ENCODE peak calls at places on chromosomes 7 and 10, in six cellular contexts. Q is cardiac muscle cell; R is GM06990; D is H1; L is adrenal gland; Z is CD4-positive, CD25-positive, alpha-beta regulatory T cell. E is an unnamed sample.

GRCh38 chr10:21527634-21528451 is 2.4 kb upstream of the SKIDA1 start:
- DNase-seq in Q (no peak), R (no peak), D (no peak), L (no peak), Z (no peak), E (no peak)

GRCh38 chr7:22420973-22421635 is 64.2 kb upstream of the RAPGEF5 start:
- DNase-seq in Q (no peak), R (no peak), D (no peak), L (no peak), Z (no peak), E (no peak)

GRCh38 chr7:6508539-6508938 is 42.7 kb downstream of the GRID2IP start:
- DNase-seq in Q (no peak), R (no peak), D (no peak), L (no peak), Z (no peak), E (no peak)

GRCh38 chr10:78853864-78854263 is 214.9 kb upstream of the ZMIZ1 start:
- DNase-seq in Q (no peak), R (no peak), D (no peak), L (no peak), Z (no peak), E (no peak)

GRCh38 chr10:107687702-107688101 is 523.2 kb upstream of the SORCS1 start:
- DNase-seq in Q (no peak), R (no peak), D (no peak), L (no peak), Z (no peak), E (no peak)

GRCh38 chr10:70137927-70138883 is 5.6 kb upstream of the AIFM2 start:
- DNase-seq in Q (no peak), R (no peak), D (peak; percentile 30), L (peak; percentile 41), Z (no peak), E (no peak)

GRCh38 chr7:2856388-2857169 is 12.5 kb upstream of the GNA12 start:
- DNase-seq in Q (peak; percentile 61), R (no peak), D (no peak), L (no peak), Z (no peak), E (no peak)

GRCh38 chr7:43522406-43523156 is 60.3 kb upstream of the STK17A start:
- DNase-seq in Q (no peak), R (no peak), D (no peak), L (no peak), Z (no peak), E (no peak)

GRCh38 chr10:67487906-67488619 is 207.9 kb downstream of the CTNNA3 start:
- DNase-seq in Q (no peak), R (no peak), D (no peak), L (no peak), Z (no peak), E (no peak)

GRCh38 chr10:3873728-3874461 is 88.9 kb upstream of the KLF6 start:
- DNase-seq in Q (no peak), R (peak; percentile 76), D (no peak), L (no peak), Z (peak; percentile 78), E (no peak)

GRCh38 chr10:95250856-95251255 is 39.9 kb downstream of the PDLIM1 start:
- DNase-seq in Q (no peak), R (no peak), D (peak; percentile 32), L (peak; percentile 39), Z (no peak), E (no peak)

GRCh38 chr10:28681345-28681763 is 4.0 kb downstream of the BAMBI start:
- DNase-seq in Q (peak; percentile 54), R (no peak), D (no peak), L (peak; percentile 54), Z (no peak), E (no peak)

GRCh38 chr7:50667789-50668226 is 102.6 kb upstream of the DDC start:
- DNase-seq in Q (no peak), R (no peak), D (no peak), L (peak; percentile 69), Z (no peak), E (no peak)

GRCh38 chr7:157574120-157574519 is 237.3 kb downstream of the DNAJB6 start:
- DNase-seq in Q (no peak), R (no peak), D (no peak), L (no peak), Z (no peak), E (no peak)

GRCh38 chr7:140223515-140224221 is 46.9 kb upstream of the KDM7A start:
- DNase-seq in Q (no peak), R (no peak), D (no peak), L (no peak), Z (peak; percentile 49), E (no peak)

GRCh38 chr10:22712959-22713852 is 1.2 kb downstream of the PIP4K2A start:
- DNase-seq in Q (peak; percentile 34), R (peak; percentile 55), D (no peak), L (no peak), Z (peak; percentile 50), E (no peak)

GRCh38 chr7:84399661-84400060 is 205.1 kb upstream of the SEMA3A start:
- DNase-seq in Q (no peak), R (no peak), D (no peak), L (no peak), Z (no peak), E (no peak)

GRCh38 chr10:98460837-98461499 is 14.2 kb upstream of the HPS1 start:
- DNase-seq in Q (peak; percentile 59), R (no peak), D (no peak), L (peak; percentile 92), Z (no peak), E (peak; percentile 83)

GRCh38 chr10:22681783-22682183 is 32.6 kb downstream of the PIP4K2A start:
- DNase-seq in Q (no peak), R (no peak), D (no peak), L (peak; percentile 67), Z (peak; percentile 78), E (no peak)

GRCh38 chr7:27098493-27099223 is 2.9 kb upstream of the HOXA1 start:
- DNase-seq in Q (peak; percentile 42), R (no peak), D (no peak), L (peak; percentile 87), Z (no peak), E (no peak)

GRCh38 chr7:27099224-27099838 is 3.2 kb downstream of the HOXA2 start:
- DNase-seq in Q (no peak), R (no peak), D (no peak), L (no peak), Z (no peak), E (no peak)

GRCh38 chr7:27096756-27097514 is 1.1 kb upstream of the HOXA1 start:
- DNase-seq in Q (no peak), R (no peak), D (no peak), L (peak; percentile 71), Z (peak; percentile 12), E (no peak)

GRCh38 chr7:27095897-27096755 is at the start of gene HOXA1:
- DNase-seq in Q (peak; percentile 66), R (peak; percentile 85), D (peak; percentile 79), L (peak; percentile 92), Z (peak; percentile 86), E (peak; percentile 90)

DNA sequence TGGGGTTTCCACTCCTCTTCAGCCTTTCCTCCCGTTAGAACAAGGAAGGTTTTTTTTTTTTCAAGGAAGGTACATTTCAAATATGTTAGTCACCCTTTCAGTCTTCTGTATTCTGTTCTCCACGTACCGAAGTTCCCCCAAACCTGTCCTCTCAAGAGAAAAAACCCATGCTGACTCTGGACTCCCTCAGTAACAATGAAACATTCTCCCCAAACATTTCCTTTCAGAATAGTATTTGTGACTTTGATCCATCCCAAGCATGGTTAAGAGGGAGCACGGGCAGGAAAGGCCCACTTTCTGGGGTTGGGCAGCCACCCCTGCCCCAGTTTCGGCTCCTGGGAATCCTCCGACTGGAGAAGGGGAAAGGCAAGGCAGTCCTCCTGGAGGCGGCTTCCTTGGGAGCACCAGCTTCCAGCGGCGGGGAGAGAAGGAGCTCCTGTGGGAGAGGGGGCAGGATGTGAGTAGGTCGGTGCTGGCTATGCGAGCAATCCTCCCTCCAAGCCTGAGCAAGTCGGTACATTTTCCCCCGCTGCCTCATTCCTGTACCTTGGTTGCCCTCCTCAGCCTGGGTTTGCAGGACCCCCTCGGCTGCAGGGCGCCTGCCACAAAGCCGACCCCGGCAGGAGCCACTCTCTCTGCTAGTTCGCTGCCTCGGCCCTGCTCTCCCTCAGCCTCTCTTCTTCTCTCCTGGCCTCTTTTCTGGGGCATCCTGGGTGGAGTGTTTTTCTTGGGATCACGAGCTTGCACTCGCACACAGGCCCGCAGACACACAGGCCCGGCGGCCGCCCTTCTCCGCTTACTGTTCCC is 2.1 kb upstream of the HOXA1 start:
- DNase-seq in Q (no peak), R (no peak), D (peak; percentile 72), L (peak; percentile 58), Z (no peak), E (no peak)
- H3K27me3 ChIP-seq in Q (peaks cover 100% of the 10 kb centered on the region), R (no peaks in the 10 kb centered on the region), D (peaks cover 100% of the 10 kb centered on the region), L (no peaks in the 10 kb centered on the region), Z (peaks cover 14% of the 10 kb centered on the region), E (no peaks in the 10 kb centered on the region)

GRCh38 chr7:149692056-149692455 is 81.3 kb downstream of the ZNF467 start:
- DNase-seq in Q (no peak), R (no peak), D (peak; percentile 40), L (no peak), Z (no peak), E (no peak)
- H3K4me3 ChIP-seq in Q (peak overlapping the region; percentile 22), R (no peak overlapping the region), D (peak overlapping the region; percentile 62), L (no peak overlapping the region), Z (no peak overlapping the region), E (no peak overlapping the region)

GRCh38 chr10:49689882-49690510 is 10.5 kb downstream of the C10orf53 start:
- DNase-seq in Q (no peak), R (no peak), D (peak; percentile 62), L (no peak), Z (no peak), E (no peak)
- H3K27me3 ChIP-seq in Q (peaks cover 82% of the 10 kb centered on the region), R (no peaks in the 10 kb centered on the region), D (peaks cover 69% of the 10 kb centered on the region), L (peaks cover 7% of the 10 kb centered on the region), Z (peaks cover 31% of the 10 kb centered on the region), E (peaks cover 50% of the 10 kb centered on the region)

GRCh38 chr7:1554332-1555045 is 1.5 kb downstream of the TMEM184A start:
- DNase-seq in Q (no peak), R (no peak), D (no peak), L (no peak), Z (no peak), E (no peak)

GRCh38 chr7:1555046-1555812 is 776 bp downstream of the TMEM184A start:
- DNase-seq in Q (peak; percentile 22), R (no peak), D (peak; percentile 60), L (no peak), Z (no peak), E (peak; percentile 43)

GRCh38 chr7:1557771-1558170 is 1.8 kb upstream of the TMEM184A start:
- DNase-seq in Q (no peak), R (peak; percentile 7), D (no peak), L (no peak), Z (no peak), E (no peak)

GRCh38 chr7:1557006-1557405 is 1.0 kb upstream of the TMEM184A start:
- DNase-seq in Q (no peak), R (no peak), D (no peak), L (no peak), Z (no peak), E (no peak)

DNA sequence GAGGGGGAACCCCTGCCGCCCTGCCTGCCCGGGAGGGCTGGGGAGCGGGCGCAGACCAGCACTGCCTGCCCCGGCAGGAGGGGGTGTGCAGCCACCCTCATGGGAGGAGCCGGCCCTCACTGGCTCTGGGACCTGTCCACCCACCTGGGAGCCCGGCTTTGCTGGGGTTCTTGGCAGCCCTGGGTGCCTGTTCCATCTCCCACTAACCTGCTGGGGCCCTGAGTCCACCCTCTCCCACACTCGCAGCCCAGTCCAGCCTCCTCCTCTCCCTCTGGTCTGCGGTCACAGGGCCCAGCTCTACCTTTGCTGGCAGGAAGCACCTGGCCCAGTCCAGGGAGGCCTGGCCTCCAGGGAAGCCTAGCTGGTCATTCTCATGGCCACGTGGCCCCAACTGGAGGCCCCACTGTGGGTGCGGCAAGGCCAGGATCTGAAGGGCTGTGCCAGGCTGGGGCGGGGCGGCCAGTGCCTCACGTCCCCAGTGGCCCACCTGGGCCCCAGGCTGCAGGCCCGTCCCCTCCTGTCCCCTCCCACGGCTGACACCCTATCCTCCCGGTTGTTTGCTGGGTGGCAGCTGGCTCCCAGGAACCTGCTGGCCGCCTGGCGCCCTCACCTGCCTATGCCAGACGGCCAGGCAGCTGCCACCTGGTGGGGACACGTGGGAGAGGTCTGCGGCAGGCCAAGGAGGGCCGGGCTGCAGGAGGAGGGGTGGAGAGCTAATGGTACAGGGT is at the start of gene TMEM184A:
- DNase-seq in Q (peak; percentile 64), R (peak; percentile 31), D (peak; percentile 79), L (peak; percentile 68), Z (peak; percentile 61), E (no peak)
- H3K4me3 ChIP-seq in Q (no peak within 1 kb of the TSS), R (no peak within 1 kb of the TSS), D (no peak within 1 kb of the TSS), L (no peak within 1 kb of the TSS), Z (no peak within 1 kb of the TSS), E (no peak within 1 kb of the TSS)